ENCODE peak calls at places on chromosomes 2 and 18, in ten cellular contexts. I is HCT116, L is transverse colon, J is K562, T is spleen, B is stomach, F is GM12891, W is breast epithelium, Y is sigmoid colon, V is HepG2. X is an unnamed sample.

GRCh38 chr2:28725021-28725711 is 26.5 kb upstream of the PPP1CB start:
- DNase-seq in I (no peak), L (no peak), J (no peak), T (no peak), B (no peak), F (no peak), W (no peak), Y (no peak), V (no peak), X (no peak)

GRCh38 chr2:27714851-27715291 is 51.2 kb downstream of the SLC4A1AP start:
- DNase-seq in I (no peak), L (no peak), J (no peak), T (no peak), B (no peak), F (no peak), W (no peak), Y (no peak), V (no peak), X (no peak)

GRCh38 chr2:37635359-37636208 is 35.9 kb downstream of the CDC42EP3 start:
- DNase-seq in I (no peak), L (peak), J (no peak), T (peak), B (no peak), F (no peak), W (no peak), Y (no peak), V (no peak), X (no peak)

GRCh38 chr2:45886229-45886663 is 234.8 kb downstream of the PRKCE start:
- DNase-seq in I (no peak), L (no peak), J (no peak), T (no peak), B (no peak), F (no peak), W (no peak), Y (no peak), V (no peak), X (no peak)

GRCh38 chr18:34976899-34977786 is 64.1 kb upstream of the MAPRE2 start:
- DNase-seq in I (no peak), L (peak), J (peak), T (peak), B (peak), F (peak), W (peak), Y (peak), V (peak), X (peak)

GRCh38 chr2:198238429-198238828 is 434.0 kb downstream of the PLCL1 start:
- DNase-seq in I (no peak), L (no peak), J (no peak), T (no peak), B (no peak), F (no peak), W (no peak), Y (no peak), V (no peak), X (no peak)

GRCh38 chr18:57925706-57926105 is 118.3 kb upstream of the NEDD4L start:
- DNase-seq in I (no peak), L (no peak), J (no peak), T (no peak), B (no peak), F (no peak), W (no peak), Y (no peak), V (peak), X (no peak)

GRCh38 chr18:76349067-76349715 is 145.9 kb downstream of the ZNF516 start:
- DNase-seq in I (peak), L (peak), J (peak), T (no peak), B (peak), F (peak), W (no peak), Y (peak), V (peak), X (peak)

DNA sequence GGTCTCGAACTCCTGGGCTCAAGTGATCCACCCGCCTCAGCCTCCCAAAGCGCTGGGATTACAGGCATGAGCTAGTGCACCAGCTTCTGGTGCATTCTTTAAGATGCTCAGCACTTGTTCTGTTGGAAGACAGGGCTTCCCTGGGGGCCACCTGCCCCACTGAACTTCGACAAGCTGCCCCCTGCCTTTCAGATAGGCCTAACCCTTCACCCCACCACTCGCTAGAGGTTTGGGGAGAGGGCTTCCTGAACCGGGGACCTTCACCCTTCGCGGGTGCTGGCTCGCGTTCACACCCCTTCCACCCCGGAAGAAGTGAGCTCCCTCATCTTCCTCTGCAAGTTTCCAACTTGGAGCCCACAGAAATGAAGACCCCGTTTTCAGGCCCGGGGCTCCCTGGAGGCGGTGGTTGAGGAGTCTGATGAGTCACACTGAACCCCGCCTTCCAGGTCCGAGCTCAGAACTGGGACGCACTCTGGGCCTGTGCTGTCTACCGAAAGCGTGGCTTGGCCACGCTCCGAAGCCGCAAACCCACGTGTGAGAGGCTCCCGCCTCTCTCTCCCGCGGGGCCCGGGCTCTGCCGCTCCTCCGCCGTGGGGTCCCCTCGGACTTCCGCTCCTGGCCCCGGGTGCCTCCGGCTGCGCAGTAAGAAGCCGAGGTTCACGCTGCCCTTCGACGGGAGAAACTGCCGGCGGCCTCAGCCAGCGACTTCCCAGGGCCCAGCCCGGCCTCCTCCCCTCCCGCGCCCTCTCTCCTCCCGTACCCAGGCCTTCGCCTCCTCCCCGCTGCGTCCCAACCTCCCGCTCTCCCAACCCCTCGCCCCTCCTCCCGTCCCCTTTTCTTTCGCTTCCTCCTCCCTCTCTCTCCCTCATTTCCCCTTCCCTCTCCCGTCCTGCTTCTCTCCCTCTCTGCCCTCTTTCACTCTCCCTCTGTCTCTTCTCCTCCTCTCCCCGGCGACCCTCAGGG is 47.5 kb upstream of the SP3 start:
- DNase-seq in I (no peak), L (peak), J (no peak), T (peak), B (peak), F (peak), W (peak), Y (peak), V (no peak), X (peak)
- TF ChIP-seq POLR2AphosphoS5 in I (no peak), L (no peak), J (no peak), T (peak), B (peak), F (no peak), W (peak), Y (peak), V (no peak), X (no peak)

DNA sequence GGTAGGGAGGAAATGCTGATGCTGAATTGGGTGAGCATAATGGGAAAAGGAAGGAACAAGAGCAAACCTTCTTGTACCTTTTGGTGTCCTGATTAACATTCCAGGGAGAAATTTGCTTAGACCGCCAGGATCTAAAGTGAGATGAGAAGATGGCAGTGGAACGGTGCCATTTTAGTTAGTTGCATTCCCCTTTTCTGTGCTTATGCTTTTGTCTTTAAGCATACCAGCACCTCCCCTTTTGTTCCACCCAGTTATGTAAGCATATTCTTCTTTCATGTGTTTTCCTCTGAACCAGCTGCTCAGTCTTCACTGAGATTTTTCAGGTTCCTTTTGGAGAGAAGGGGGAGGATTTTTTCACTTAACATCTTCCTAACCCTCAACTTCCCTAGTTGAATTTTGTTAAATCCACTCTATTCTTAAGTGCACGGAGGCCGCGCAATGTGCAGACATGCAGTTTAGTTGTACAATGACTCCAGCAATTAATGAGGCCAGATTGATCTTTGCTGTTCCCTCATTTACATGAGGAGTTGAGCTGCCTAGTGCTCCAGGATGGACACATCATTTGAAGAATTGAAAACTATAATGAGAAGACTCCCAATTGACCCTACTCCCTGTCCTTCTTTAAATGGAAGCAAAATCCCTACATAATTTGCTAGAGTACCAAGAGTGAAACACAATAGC is 73.9 kb downstream of the MAP4K4 start:
- DNase-seq in I (no peak), L (no peak), J (no peak), T (no peak), B (no peak), F (no peak), W (no peak), Y (no peak), V (no peak), X (no peak)
- TF ChIP-seq POLR2A in I (no peak), L (no peak), J (no peak), T (no peak), B (no peak), F (no peak), W (no peak), Y (no peak), V (no peak), X (no peak)

GRCh38 chr2:62663443-62663842 is 42.1 kb upstream of the EHBP1 start:
- DNase-seq in I (no peak), L (no peak), J (no peak), T (no peak), B (no peak), F (no peak), W (no peak), Y (no peak), V (no peak), X (no peak)
- TF ChIP-seq POLR2AphosphoS5 in I (no peak), L (peak), J (no peak), T (no peak), B (peak), F (no peak), W (no peak), Y (peak), V (no peak), X (no peak)

GRCh38 chr2:242085941-242086621 is 216.6 kb downstream of the RTP5 start:
- DNase-seq in I (no peak), L (peak), J (no peak), T (peak), B (peak), F (no peak), W (no peak), Y (peak), V (peak), X (no peak)
- TF ChIP-seq POLR2A in I (no peak), L (no peak), J (no peak), T (peak), B (no peak), F (no peak), W (no peak), Y (no peak), V (peak), X (peak)

DNA sequence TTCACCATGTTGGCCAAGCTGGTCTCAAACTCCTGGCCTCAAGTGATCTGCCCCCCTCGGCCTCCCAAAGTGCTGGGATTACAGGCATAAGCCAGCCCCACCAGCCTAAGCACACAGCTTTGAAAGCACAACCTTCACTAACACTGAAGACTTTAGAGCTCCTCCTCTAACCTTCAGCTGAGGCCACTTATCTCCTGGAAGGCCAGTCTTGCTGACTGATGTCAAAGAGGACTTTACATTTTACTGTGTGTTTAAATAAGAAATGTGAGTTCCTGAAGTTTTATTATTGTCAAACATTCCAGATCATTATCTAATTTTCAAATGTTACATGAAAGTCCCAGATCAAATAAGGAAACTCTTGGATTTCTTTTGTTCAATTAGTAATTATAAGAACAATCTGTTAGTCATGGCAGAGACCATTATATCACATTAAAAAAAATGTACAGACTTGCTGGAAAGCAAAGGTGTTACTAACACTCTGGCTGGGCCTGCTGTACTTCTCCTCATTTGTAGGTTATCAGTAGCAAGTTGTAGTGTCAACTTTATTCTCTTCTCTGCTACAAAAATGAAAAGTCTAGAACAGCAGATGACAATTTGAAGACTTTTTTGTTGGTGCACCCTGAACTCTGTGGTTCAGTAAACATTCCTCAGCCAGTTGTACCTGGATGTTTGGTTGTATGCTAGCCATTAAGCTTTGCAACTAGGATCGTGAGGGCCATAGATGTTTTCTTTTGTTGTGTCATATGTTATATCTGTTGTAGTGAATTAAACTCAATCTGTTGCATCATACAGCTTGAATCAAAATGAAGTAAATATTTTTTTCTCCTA is 80.0 kb downstream of the AOX1 start:
- DNase-seq in I (no peak), L (no peak), J (no peak), T (no peak), B (no peak), F (no peak), W (no peak), Y (no peak), V (peak), X (no peak)
- TF ChIP-seq POLR2AphosphoS5 in I (no peak), L (no peak), J (no peak), T (no peak), B (no peak), F (no peak), W (no peak), Y (no peak), V (no peak), X (no peak)

GRCh38 chr2:223837290-223838061 is at the start of gene AP1S3:
- DNase-seq in I (peak), L (peak), J (peak), T (peak), B (peak), F (peak), W (peak), Y (peak), V (peak), X (peak)
- TF ChIP-seq POLR2A in I (peak), L (peak), J (no peak), T (no peak), B (no peak), F (no peak), W (no peak), Y (no peak), V (peak), X (peak)